ENCODE peak calls at places on chromosome 20, in four cellular contexts. E is HCT116, M is SK-N-SH, K is K562. C is an unnamed sample.

GRCh38 chr20:19921349-19921793 is 95.8 kb upstream of the NAA20 start:
- DNase-seq in K (no peak), E (no peak), M (no peak), C (no peak)

GRCh38 chr20:59248031-59248684 is 52.3 kb upstream of the EDN3 start:
- DNase-seq in E (no peak), K (no peak), M (no peak), C (no peak)

GRCh38 chr20:12053348-12053747 is 135.7 kb downstream of the BTBD3 start:
- DNase-seq in M (no peak), K (no peak), E (no peak), C (peak)

GRCh38 chr20:2840967-2841531 is 504 bp downstream of the VPS16 start:
- DNase-seq in K (peak), M (peak), E (no peak), C (peak)

GRCh38 chr20:18401305-18401704 is 65.5 kb downstream of the DZANK1 start:
- DNase-seq in K (no peak), E (no peak), M (no peak), C (no peak)

GRCh38 chr20:9200620-9201019 is 131.7 kb downstream of the PLCB4 start:
- DNase-seq in E (peak), K (no peak), M (no peak), C (no peak)

GRCh38 chr20:5870462-5871021 is 79.8 kb downstream of the TRMT6 start:
- DNase-seq in K (no peak), E (no peak), M (no peak), C (no peak)

GRCh38 chr20:62741701-62742491 is 33.3 kb downstream of the NTSR1 start:
- DNase-seq in K (no peak), M (no peak), E (no peak), C (no peak)

GRCh38 chr20:40009542-40009941 is 679.5 kb downstream of the MAFB start:
- DNase-seq in M (no peak), E (no peak), K (no peak), C (no peak)

GRCh38 chr20:2692886-2693285 is 306 bp downstream of the EBF4 start:
- DNase-seq in M (no peak), E (no peak), K (peak), C (no peak)

GRCh38 chr20:33896509-33896908 is 85.4 kb downstream of the CHMP4B start:
- DNase-seq in M (no peak), E (no peak), K (no peak), C (no peak)

GRCh38 chr20:39909447-39909846 is 779.6 kb downstream of the MAFB start:
- DNase-seq in K (no peak), M (no peak), E (no peak), C (no peak)

GRCh38 chr20:59018817-59019216 is 412 bp upstream of the TUBB1 start:
- DNase-seq in M (no peak), E (no peak), K (no peak), C (no peak)

GRCh38 chr20:36856196-36856595 is 19.7 kb upstream of the TLDC2 start:
- DNase-seq in K (no peak), E (no peak), M (no peak), C (no peak)

GRCh38 chr20:5000263-5001173 is 792 bp downstream of the SLC23A2 start:
- DNase-seq in E (no peak), K (peak), M (peak), C (peak)

GRCh38 chr20:55978550-55978949 is 26.8 kb downstream of the CBLN4 start:
- DNase-seq in E (no peak), K (no peak), M (no peak), C (no peak)

GRCh38 chr20:38926934-38927616 is 858 bp downstream of the FAM83D start:
- DNase-seq in M (no peak), E (no peak), K (no peak), C (no peak)

GRCh38 chr20:43477193-43477592 is 19.5 kb downstream of the SRSF6 start:
- DNase-seq in E (no peak), M (no peak), K (no peak), C (no peak)

GRCh38 chr20:43477634-43478033 is 19.9 kb downstream of the SRSF6 start:
- DNase-seq in E (no peak), K (no peak), M (no peak), C (no peak)

GRCh38 chr20:43467589-43467988 is 9.9 kb downstream of the SRSF6 start:
- DNase-seq in E (no peak), M (no peak), K (no peak), C (no peak)

GRCh38 chr20:43473058-43473704 is 15.5 kb downstream of the SRSF6 start:
- DNase-seq in M (no peak), K (no peak), E (no peak), C (no peak)
- TF ChIP-seq ELF1 in M (no peak), K (no peak), E (no peak), C (no peak)

DNA sequence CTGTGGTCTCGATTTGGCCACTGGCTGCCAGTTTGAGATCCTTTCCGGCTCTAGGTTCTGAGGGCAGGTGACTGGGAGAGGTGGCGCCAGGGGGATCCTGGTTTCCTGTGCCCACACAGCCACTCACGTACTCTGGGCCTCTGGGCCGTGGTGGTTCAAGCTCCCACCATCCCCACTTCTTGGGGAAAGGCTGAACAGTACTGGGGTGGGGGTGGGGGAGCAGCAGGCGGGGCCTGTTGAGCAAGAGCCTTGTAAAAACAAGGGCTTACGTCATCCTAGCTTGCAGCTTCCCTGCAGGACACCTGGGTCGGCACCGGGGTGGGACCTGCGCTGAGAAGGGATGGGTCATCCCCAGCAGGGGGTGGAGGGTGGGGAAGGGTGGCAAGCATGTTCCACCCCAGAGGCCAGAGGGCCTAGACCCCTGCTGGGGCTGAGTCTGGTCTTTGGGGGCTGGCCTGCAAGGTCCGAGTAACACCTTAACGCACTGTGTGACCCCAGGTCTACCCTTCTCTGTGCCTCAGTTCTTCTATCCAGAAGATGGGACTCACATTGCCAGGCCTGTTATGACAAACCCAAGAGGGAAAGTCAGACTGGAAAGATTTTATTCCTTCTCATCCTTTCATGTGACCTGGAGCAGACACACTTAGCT is 3.1 kb upstream of the CEBPB start:
- DNase-seq in E (no peak), K (peak), M (no peak), C (peak)
- TF ChIP-seq ELF1 in E (no peak), K (no peak), M (no peak), C (no peak)

GRCh38 chr20:60785817-60786216 is 466.2 kb upstream of the CDH4 start:
- DNase-seq in E (no peak), K (no peak), M (no peak), C (no peak)
- TF ChIP-seq ELF1 in E (no peak), K (no peak), M (no peak), C (no peak)

GRCh38 chr20:51650685-51651134 is 108.2 kb upstream of the NFATC2 start:
- DNase-seq in K (no peak), M (no peak), E (peak), C (no peak)
- TF ChIP-seq ELF1 in K (no peak), M (no peak), E (no peak), C (no peak)

GRCh38 chr20:61120595-61121515 is 131.2 kb upstream of the CDH4 start:
- DNase-seq in E (no peak), K (no peak), M (no peak), C (peak)
- TF ChIP-seq ELF1 in E (no peak), K (no peak), M (no peak), C (no peak)

DNA sequence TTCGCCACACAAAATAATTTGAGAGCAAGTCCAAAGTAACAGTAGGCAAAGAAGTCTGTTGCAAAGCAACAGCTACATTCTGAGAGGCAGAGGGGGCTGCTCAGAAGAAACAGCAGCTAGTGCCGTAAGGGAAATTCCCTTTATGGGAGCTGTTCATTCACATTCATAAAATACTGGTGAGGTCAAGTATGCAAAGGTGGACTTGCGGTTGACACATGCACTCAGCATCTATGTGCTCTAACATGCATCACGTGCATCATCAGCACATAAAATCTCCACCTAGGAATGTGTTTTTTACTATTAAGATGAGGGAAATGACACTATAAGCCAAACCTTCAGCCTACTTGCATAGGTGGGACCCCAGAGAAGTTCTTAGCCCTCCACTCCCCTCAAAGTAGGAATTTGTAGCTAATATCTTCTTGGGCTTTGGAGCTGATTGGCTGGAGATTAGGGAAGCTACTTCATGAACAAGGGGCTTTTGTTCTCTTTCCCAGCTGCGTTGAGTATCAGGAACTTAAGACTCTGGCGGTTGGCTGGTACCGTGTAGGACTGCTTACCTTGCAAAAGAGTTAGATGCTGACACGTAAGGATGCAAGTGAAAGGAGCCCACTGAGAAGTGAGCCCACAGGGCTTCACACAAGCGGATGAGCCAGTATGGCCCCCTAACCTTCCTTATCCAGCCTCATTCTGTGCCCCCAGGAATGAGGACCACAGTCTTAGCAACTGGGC is 12.4 kb downstream of the CST3 start:
- DNase-seq in E (no peak), K (no peak), M (no peak), C (no peak)
- TF ChIP-seq ELF1 in E (no peak), K (no peak), M (no peak), C (no peak)

DNA sequence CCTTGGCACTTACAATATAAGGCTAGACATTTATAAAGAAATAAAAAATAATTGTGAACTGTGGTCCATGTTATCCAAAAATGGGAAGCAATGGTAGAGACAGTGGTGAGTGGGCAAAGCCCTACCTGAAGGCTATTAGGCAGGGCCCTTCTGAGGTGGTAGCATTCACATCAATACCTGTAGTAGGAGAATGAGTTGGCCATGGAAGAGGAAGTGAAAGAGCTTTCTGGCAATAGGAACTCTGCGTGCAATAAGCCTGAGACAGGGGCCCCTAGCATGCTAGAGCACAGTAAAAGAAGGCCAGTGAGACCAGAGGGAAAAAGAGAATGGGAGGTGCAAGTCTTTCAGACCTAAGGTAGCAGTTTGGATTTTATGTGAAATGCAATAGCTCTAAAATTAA is 754.5 kb downstream of the PTPRT start:
- DNase-seq in K (no peak), M (no peak), E (no peak), C (no peak)
- TF ChIP-seq ELF1 in K (no peak), M (no peak), E (no peak), C (no peak)

C was measured in HepG2.